ENCODE peak calls at places on chromosome 16, in four cellular contexts. One of them, this sample, is unnamed.

GRCh38 chr16:86462334-86463084 is 47.8 kb upstream of the FOXF1 start:
- DNase-seq in MM.1S: no peak
- DNase-seq in pancreas: no peak
- DNase-seq in left ventricle myocardium inferior: no peak
- DNase-seq in this sample: no peak

GRCh38 chr16:20966746-20967145 is 66.2 kb downstream of the LYRM1 start:
- DNase-seq in MM.1S: no peak
- DNase-seq in pancreas: no peak
- DNase-seq in left ventricle myocardium inferior: no peak
- DNase-seq in this sample: no peak

GRCh38 chr16:22291860-22292692 is 5.1 kb upstream of the POLR3E start:
- DNase-seq in MM.1S: no peak
- DNase-seq in pancreas: no peak
- DNase-seq in left ventricle myocardium inferior: no peak
- DNase-seq in this sample: no peak

GRCh38 chr16:56269824-56270684 is 78.8 kb downstream of the GNAO1 start:
- DNase-seq in MM.1S: no peak
- DNase-seq in pancreas: no peak
- DNase-seq in left ventricle myocardium inferior: no peak
- DNase-seq in this sample: peak; percentile 77

GRCh38 chr16:86387461-86388440 is 122.6 kb upstream of the FOXF1 start:
- DNase-seq in MM.1S: no peak
- DNase-seq in pancreas: no peak
- DNase-seq in left ventricle myocardium inferior: no peak
- DNase-seq in this sample: no peak

GRCh38 chr16:25148568-25149215 is 37.1 kb downstream of the LCMT1 start:
- DNase-seq in MM.1S: no peak
- DNase-seq in pancreas: no peak
- DNase-seq in left ventricle myocardium inferior: no peak
- DNase-seq in this sample: no peak

GRCh38 chr16:23302045-23302956 is at the start of gene SCNN1B:
- DNase-seq in MM.1S: peak; percentile 91
- DNase-seq in pancreas: peak; percentile 13
- DNase-seq in left ventricle myocardium inferior: no peak
- DNase-seq in this sample: no peak

GRCh38 chr16:78879046-78879445 is 721.5 kb downstream of the MAF start:
- DNase-seq in MM.1S: no peak
- DNase-seq in pancreas: no peak
- DNase-seq in left ventricle myocardium inferior: no peak
- DNase-seq in this sample: no peak

DNA sequence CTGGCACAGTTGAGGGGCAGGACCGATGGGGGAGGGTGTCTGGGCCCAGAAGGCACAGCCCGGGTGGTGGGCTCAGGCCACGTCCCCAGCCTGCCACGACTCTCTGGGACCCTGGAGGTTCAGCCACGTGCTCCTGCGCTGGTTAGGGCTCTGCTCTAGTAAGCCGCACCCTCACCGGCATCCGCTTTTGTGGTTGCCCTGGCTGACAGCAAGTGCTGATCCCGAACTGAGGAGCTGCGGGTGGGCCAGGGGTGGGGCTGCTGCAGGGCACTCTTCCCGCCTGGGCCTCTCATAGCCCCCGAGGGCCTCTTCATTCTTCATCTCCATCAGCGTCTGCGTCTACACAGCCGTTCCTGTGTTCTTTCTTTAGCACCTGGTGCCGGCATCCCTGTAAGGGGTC is 25.0 kb downstream of the ZFPM1 start:
- DNase-seq in MM.1S: no peak
- DNase-seq in pancreas: no peak
- DNase-seq in left ventricle myocardium inferior: no peak
- DNase-seq in this sample: no peak
- H3K27ac ChIP-seq in MM.1S: no peak overlapping the region
- H3K27ac ChIP-seq in pancreas: no peak overlapping the region
- H3K27ac ChIP-seq in left ventricle myocardium inferior: no peak overlapping the region
- H3K27ac ChIP-seq in this sample: no peak overlapping the region

GRCh38 chr16:84313921-84314320 is 19.2 kb downstream of the WFDC1 start:
- DNase-seq in MM.1S: no peak
- DNase-seq in pancreas: no peak
- DNase-seq in left ventricle myocardium inferior: no peak
- DNase-seq in this sample: no peak
- H3K27ac ChIP-seq in MM.1S: no peak overlapping the region
- H3K27ac ChIP-seq in pancreas: no peak overlapping the region
- H3K27ac ChIP-seq in left ventricle myocardium inferior: no peak overlapping the region
- H3K27ac ChIP-seq in this sample: no peak overlapping the region

GRCh38 chr16:27244363-27244755 is 24.2 kb downstream of the NSMCE1 start:
- DNase-seq in MM.1S: no peak
- DNase-seq in pancreas: no peak
- DNase-seq in left ventricle myocardium inferior: no peak
- DNase-seq in this sample: peak; percentile 7

GRCh38 chr16:27243725-27244362 is 24.7 kb downstream of the NSMCE1 start:
- DNase-seq in MM.1S: no peak
- DNase-seq in pancreas: no peak
- DNase-seq in left ventricle myocardium inferior: no peak
- DNase-seq in this sample: peak; percentile 10

GRCh38 chr16:27245276-27246231 is 23.0 kb downstream of the NSMCE1 start:
- DNase-seq in MM.1S: no peak
- DNase-seq in pancreas: no peak
- DNase-seq in left ventricle myocardium inferior: no peak
- DNase-seq in this sample: peak; percentile 48

GRCh38 chr16:27248036-27248435 is 20.5 kb downstream of the NSMCE1 start:
- DNase-seq in MM.1S: no peak
- DNase-seq in pancreas: no peak
- DNase-seq in left ventricle myocardium inferior: no peak
- DNase-seq in this sample: no peak

GRCh38 chr16:27246439-27246838 is 22.1 kb downstream of the NSMCE1 start:
- DNase-seq in MM.1S: no peak
- DNase-seq in pancreas: no peak
- DNase-seq in left ventricle myocardium inferior: no peak
- DNase-seq in this sample: no peak
- H3K27ac ChIP-seq in MM.1S: no peak overlapping the region
- H3K27ac ChIP-seq in pancreas: peak overlapping the region; percentile 4
- H3K27ac ChIP-seq in left ventricle myocardium inferior: peak overlapping the region; percentile 77
- H3K27ac ChIP-seq in this sample: no peak overlapping the region

DNA sequence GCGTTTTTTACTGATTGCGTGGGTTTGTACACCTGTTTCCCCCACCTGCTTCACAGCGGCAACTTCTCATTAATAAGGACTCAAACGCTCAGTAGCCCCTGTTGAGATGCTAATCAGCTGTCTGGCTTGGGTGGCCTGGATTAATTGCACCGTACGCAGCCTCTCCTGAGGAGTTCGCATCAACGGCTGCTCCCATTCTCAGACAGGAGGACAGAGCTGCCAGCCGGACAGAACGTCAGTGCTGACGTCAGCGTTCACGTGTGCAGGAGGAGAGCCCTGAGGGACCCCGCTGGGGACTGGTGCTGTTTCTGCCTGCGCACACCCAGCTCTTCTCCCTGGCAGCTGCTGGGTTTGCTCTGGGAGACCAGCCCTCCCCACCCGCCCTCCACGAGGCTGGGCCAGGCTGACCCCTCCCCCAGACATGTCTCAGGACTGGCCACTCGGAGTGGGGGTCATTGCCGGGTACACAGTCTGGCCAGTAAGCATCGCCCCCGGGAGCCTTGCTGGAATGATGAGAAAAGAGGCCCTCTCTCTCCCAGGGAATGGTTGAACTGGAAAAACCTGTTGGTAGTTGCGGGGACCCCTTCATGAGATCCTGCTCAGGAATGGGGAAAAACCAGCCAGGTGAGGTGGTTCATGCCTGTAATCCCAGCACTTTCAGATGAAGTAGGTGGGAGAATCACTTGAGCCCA is 5.7 kb upstream of the BANP start:
- DNase-seq in MM.1S: no peak
- DNase-seq in pancreas: peak; percentile 86
- DNase-seq in left ventricle myocardium inferior: peak; percentile 73
- DNase-seq in this sample: peak; percentile 75
- H3K27ac ChIP-seq in MM.1S: no peak overlapping the region
- H3K27ac ChIP-seq in pancreas: peak overlapping the region; percentile 86
- H3K27ac ChIP-seq in left ventricle myocardium inferior: peak overlapping the region; percentile 60
- H3K27ac ChIP-seq in this sample: no peak overlapping the region

DNA sequence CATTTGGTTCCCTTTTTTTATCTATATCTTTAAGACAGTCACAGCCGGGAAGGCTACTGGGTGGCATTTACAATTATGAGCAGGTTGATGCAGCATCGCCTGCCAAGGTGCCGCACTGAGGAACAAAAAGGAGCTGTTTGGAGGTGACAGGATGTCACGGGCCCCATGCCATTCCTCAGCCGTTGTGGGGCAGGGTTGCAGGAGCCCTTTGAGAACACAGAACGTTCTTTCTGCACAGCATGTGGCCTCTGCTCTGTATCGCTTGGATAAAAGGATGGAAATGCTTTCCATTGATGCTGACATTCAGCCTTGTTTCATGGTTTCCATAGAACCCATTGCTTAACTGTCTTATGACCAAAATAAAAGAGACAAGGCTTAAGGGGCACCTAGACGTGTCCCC is 141.9 kb upstream of the CDH5 start:
- DNase-seq in MM.1S: no peak
- DNase-seq in pancreas: no peak
- DNase-seq in left ventricle myocardium inferior: no peak
- DNase-seq in this sample: no peak
- H3K27ac ChIP-seq in MM.1S: no peak overlapping the region
- H3K27ac ChIP-seq in pancreas: no peak overlapping the region
- H3K27ac ChIP-seq in left ventricle myocardium inferior: no peak overlapping the region
- H3K27ac ChIP-seq in this sample: no peak overlapping the region

GRCh38 chr16:70590722-70591438 is 55.5 kb upstream of the IL34 start:
- DNase-seq in MM.1S: no peak
- DNase-seq in pancreas: no peak
- DNase-seq in left ventricle myocardium inferior: no peak
- DNase-seq in this sample: peak; percentile 54
- H3K27ac ChIP-seq in MM.1S: no peak overlapping the region
- H3K27ac ChIP-seq in pancreas: peak overlapping the region; percentile 70
- H3K27ac ChIP-seq in left ventricle myocardium inferior: peak overlapping the region; percentile 79
- H3K27ac ChIP-seq in this sample: peak overlapping the region; percentile 50

DNA sequence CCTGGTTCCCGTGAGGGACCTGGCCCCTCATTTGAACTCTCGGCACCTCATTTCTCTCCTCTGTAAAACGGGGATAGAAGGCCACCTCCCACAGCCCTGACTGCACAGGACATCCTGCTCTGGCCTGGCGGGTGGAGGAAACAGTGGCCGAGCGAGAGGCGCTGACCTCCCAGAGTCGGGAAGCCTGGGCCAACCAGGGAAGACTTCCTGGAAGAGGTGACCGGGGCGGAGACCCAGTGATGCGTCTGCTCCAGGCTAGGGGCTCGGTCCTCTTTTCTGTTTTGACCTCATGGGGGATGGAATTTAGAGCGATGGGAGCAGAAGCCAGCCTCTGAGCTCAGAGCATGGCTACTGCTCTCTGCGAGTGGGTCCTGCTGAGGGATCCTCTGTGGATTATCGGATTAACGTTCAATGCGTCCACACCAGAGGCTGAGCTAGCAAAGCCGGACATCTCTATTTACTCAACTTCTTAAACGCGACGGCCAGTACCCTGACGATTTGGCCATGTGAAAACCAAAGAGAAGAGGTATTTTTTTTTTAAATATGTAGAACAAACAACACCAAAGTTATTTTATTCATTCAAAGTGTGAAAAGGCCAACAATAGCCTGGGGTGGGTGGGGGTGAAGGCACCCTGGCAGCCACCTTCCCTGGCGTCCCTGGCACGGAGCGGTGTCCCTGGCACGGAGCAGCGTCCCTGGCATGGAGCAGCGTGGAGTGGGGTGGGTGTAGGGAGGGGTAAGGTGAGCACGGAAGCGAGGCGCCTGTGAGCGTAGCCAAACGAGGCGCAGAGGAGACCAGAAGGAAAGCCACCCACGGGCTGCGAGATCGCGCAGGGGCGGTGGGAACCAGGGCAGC is 9.2 kb upstream of the MSLN start:
- DNase-seq in MM.1S: no peak
- DNase-seq in pancreas: no peak
- DNase-seq in left ventricle myocardium inferior: no peak
- DNase-seq in this sample: no peak
- H3K27ac ChIP-seq in MM.1S: no peak overlapping the region
- H3K27ac ChIP-seq in pancreas: no peak overlapping the region
- H3K27ac ChIP-seq in left ventricle myocardium inferior: no peak overlapping the region
- H3K27ac ChIP-seq in this sample: no peak overlapping the region

DNA sequence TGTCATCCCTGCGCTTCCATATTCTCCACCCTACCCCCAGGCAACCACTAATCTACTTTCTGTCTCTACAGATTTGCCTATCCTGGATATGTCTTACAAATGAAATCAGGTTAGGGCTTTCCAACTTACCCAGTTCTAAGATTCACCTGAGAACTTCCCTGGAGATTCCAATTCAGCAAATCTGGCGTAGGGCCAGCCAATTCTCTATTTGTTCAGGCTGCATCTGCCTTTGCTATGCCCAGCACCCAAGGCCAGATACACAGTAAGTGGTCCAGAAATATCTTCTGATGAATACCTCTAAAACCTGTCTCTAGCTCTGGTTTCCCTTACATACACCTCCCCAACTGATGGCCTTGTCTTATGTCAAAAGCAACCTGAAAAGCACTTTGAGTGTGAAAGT is 10.4 kb upstream of the CTCF start:
- DNase-seq in MM.1S: peak; percentile 49
- DNase-seq in pancreas: no peak
- DNase-seq in left ventricle myocardium inferior: no peak
- DNase-seq in this sample: no peak
- H3K27ac ChIP-seq in MM.1S: peak overlapping the region; percentile 90
- H3K27ac ChIP-seq in pancreas: peak overlapping the region; percentile 30
- H3K27ac ChIP-seq in left ventricle myocardium inferior: peak overlapping the region; percentile 75
- H3K27ac ChIP-seq in this sample: no peak overlapping the region

GRCh38 chr16:74567901-74568300 is 39.0 kb downstream of the GLG1 start:
- DNase-seq in MM.1S: no peak
- DNase-seq in pancreas: no peak
- DNase-seq in left ventricle myocardium inferior: no peak
- DNase-seq in this sample: no peak

GRCh38 chr16:74573622-74574021 is 33.3 kb downstream of the GLG1 start:
- DNase-seq in MM.1S: no peak
- DNase-seq in pancreas: no peak
- DNase-seq in left ventricle myocardium inferior: no peak
- DNase-seq in this sample: no peak

GRCh38 chr16:74574146-74574545 is 32.8 kb downstream of the GLG1 start:
- DNase-seq in MM.1S: no peak
- DNase-seq in pancreas: no peak
- DNase-seq in left ventricle myocardium inferior: no peak
- DNase-seq in this sample: no peak

GRCh38 chr16:74568961-74569631 is 37.8 kb downstream of the GLG1 start:
- DNase-seq in MM.1S: no peak
- DNase-seq in pancreas: no peak
- DNase-seq in left ventricle myocardium inferior: no peak
- DNase-seq in this sample: no peak

DNA sequence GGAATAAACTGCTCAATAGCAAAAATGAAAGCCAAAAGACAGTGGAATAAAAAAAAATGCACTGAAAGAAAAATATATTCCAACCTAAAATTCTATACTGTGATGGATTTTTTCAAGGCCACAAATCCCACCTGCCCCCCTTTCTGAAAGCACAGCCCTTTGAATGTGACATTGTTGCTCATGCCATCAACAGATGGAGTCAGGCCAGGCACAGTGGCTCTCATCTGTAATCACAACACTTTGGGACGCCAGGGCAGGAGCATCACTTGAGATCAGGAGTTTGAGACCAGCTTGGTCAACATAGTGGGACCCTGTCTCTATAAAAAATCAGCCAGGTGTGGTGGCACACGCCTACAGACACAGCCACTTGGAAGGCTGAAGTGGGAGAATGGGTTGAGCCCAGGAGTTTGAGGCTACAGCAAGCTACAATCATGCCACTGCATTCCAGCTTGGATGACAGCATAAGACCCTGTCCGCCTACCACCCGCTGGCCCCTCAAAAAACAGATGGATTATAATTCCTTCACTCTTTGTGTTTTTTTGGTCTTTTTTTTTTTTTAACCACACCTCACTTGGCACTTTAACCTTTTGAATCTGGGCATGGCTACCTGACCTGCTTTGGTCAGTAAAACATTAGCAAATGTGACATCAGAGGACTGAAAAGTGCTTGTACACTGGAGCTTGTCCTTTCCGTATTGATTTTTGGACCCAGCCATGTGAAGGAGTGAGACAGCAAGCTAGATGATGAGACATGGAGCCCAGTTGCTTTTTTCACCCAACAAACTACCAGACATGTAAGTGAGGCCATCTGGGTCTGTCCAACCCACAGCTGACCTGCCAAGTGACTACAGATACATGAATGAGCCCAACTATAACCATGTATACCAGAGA is 36.3 kb downstream of the GLG1 start:
- DNase-seq in MM.1S: no peak
- DNase-seq in pancreas: no peak
- DNase-seq in left ventricle myocardium inferior: no peak
- DNase-seq in this sample: no peak
- H3K27ac ChIP-seq in MM.1S: no peak overlapping the region
- H3K27ac ChIP-seq in pancreas: no peak overlapping the region
- H3K27ac ChIP-seq in left ventricle myocardium inferior: no peak overlapping the region
- H3K27ac ChIP-seq in this sample: no peak overlapping the region

This sample was measured in testis.